ENCODE peak calls at places on chromosomes 2 and 18, in six cellular contexts. A is heart right ventricle, O is GM12864, D is esophagus squamous epithelium, W is mucosa of descending colon, N is astrocyte of the spinal cord. G is an unnamed sample.

GRCh38 chr2:238098854-238099708 is 1.1 kb upstream of the ESPNL start:
- DNase-seq in A (no peak), O (no peak), D (no peak), W (peak), N (no peak), G (no peak)

GRCh38 chr2:148552675-148553331 is 91.7 kb upstream of the EPC2 start:
- DNase-seq in A (no peak), O (no peak), D (no peak), W (no peak), N (no peak), G (peak)

GRCh38 chr2:105125920-105126319 is 88.1 kb downstream of the MRPS9 start:
- DNase-seq in A (no peak), O (no peak), D (no peak), W (no peak), N (no peak), G (no peak)

GRCh38 chr2:232540441-232541041 is 1.0 kb downstream of the CHRNG start:
- DNase-seq in A (no peak), O (no peak), D (no peak), W (no peak), N (no peak), G (no peak)

GRCh38 chr2:237309011-237309410 is 105.0 kb downstream of the COL6A3 start:
- DNase-seq in A (no peak), O (no peak), D (no peak), W (no peak), N (peak), G (no peak)

GRCh38 chr2:172833898-172834297 is 98.3 kb downstream of the RAPGEF4 start:
- DNase-seq in A (peak), O (no peak), D (no peak), W (no peak), N (peak), G (no peak)

GRCh38 chr2:200270732-200271131 is 35.8 kb upstream of the SPATS2L start:
- DNase-seq in A (no peak), O (no peak), D (no peak), W (no peak), N (no peak), G (no peak)

GRCh38 chr2:17643031-17643615 is 102.6 kb downstream of the VSNL1 start:
- DNase-seq in A (peak), O (no peak), D (no peak), W (no peak), N (peak), G (no peak)

GRCh38 chr2:74379851-74380789 is at the start of gene DCTN1:
- DNase-seq in A (peak), O (no peak), D (no peak), W (no peak), N (peak), G (peak)

GRCh38 chr2:69917854-69918253 is 2.9 kb downstream of the MXD1 start:
- DNase-seq in A (no peak), O (no peak), D (no peak), W (no peak), N (peak), G (no peak)

GRCh38 chr2:83014462-83014861 is 1444.6 kb downstream of the SUCLG1 start:
- DNase-seq in A (no peak), O (no peak), D (no peak), W (no peak), N (no peak), G (no peak)

GRCh38 chr2:8332646-8333045 is 349.2 kb upstream of the ID2 start:
- DNase-seq in A (no peak), O (no peak), D (no peak), W (no peak), N (no peak), G (no peak)

GRCh38 chr2:214492152-214492551 is 81.3 kb downstream of the VWC2L start:
- DNase-seq in A (no peak), O (no peak), D (no peak), W (no peak), N (no peak), G (no peak)

GRCh38 chr18:44821924-44822323 is 141.2 kb downstream of the SETBP1 start:
- DNase-seq in A (no peak), O (no peak), D (no peak), W (no peak), N (no peak), G (no peak)

GRCh38 chr18:24754572-24754971 is 294.1 kb downstream of the HRH4 start:
- DNase-seq in A (no peak), O (no peak), D (no peak), W (no peak), N (no peak), G (no peak)

GRCh38 chr2:205802069-205802468 is 119.8 kb downstream of the NRP2 start:
- DNase-seq in A (no peak), O (no peak), D (no peak), W (no peak), N (no peak), G (no peak)

GRCh38 chr2:230953843-230954242 is 28.8 kb upstream of the GPR55 start:
- DNase-seq in A (no peak), O (no peak), D (no peak), W (no peak), N (no peak), G (no peak)

GRCh38 chr2:171160119-171160629 is 519 bp downstream of the TLK1 start:
- DNase-seq in A (peak), O (no peak), D (no peak), W (peak), N (peak), G (peak)

GRCh38 chr2:108562274-108562673 is 28.0 kb downstream of the LIMS1 start:
- DNase-seq in A (no peak), O (no peak), D (no peak), W (no peak), N (no peak), G (no peak)

GRCh38 chr2:238722883-238723282 is 125.0 kb upstream of the TWIST2 start:
- DNase-seq in A (no peak), O (no peak), D (no peak), W (no peak), N (no peak), G (no peak)

GRCh38 chr2:5231287-5231686 is 460.9 kb upstream of the SOX11 start:
- DNase-seq in A (no peak), O (no peak), D (no peak), W (no peak), N (no peak), G (no peak)

GRCh38 chr18:22282311-22283235 is 113.2 kb downstream of the GATA6 start:
- DNase-seq in A (no peak), O (no peak), D (no peak), W (peak), N (peak), G (no peak)

GRCh38 chr2:10245661-10246060 is 57.0 kb upstream of the HPCAL1 start:
- DNase-seq in A (no peak), O (no peak), D (no peak), W (no peak), N (no peak), G (no peak)

GRCh38 chr2:111634050-111634784 is 249.8 kb downstream of the ANAPC1 start:
- DNase-seq in A (no peak), O (no peak), D (no peak), W (no peak), N (no peak), G (no peak)

GRCh38 chr2:26463252-26464207 is 14.4 kb downstream of the OTOF start:
- DNase-seq in A (no peak), O (no peak), D (no peak), W (no peak), N (no peak), G (no peak)

GRCh38 chr2:905833-906140 is 44.9 kb upstream of the SNTG2 start:
- DNase-seq in A (no peak), O (no peak), D (no peak), W (no peak), N (no peak), G (no peak)

GRCh38 chr2:62999905-63000304 is 50.7 kb upstream of the OTX1 start:
- DNase-seq in A (peak), O (no peak), D (no peak), W (no peak), N (peak), G (no peak)

GRCh38 chr18:69752737-69753380 is 194.8 kb downstream of the CD226 start:
- DNase-seq in A (no peak), O (no peak), D (no peak), W (no peak), N (no peak), G (no peak)

GRCh38 chr2:120901213-120901612 is 165.5 kb downstream of the GLI2 start:
- DNase-seq in A (no peak), O (no peak), D (no peak), W (no peak), N (no peak), G (no peak)

GRCh38 chr18:41135146-41135545 is 819.9 kb upstream of the PIK3C3 start:
- DNase-seq in A (no peak), O (no peak), D (no peak), W (no peak), N (no peak), G (no peak)

GRCh38 chr2:1874101-1874865 is 130.0 kb upstream of the PXDN start:
- DNase-seq in A (no peak), O (no peak), D (no peak), W (no peak), N (no peak), G (no peak)

DNA sequence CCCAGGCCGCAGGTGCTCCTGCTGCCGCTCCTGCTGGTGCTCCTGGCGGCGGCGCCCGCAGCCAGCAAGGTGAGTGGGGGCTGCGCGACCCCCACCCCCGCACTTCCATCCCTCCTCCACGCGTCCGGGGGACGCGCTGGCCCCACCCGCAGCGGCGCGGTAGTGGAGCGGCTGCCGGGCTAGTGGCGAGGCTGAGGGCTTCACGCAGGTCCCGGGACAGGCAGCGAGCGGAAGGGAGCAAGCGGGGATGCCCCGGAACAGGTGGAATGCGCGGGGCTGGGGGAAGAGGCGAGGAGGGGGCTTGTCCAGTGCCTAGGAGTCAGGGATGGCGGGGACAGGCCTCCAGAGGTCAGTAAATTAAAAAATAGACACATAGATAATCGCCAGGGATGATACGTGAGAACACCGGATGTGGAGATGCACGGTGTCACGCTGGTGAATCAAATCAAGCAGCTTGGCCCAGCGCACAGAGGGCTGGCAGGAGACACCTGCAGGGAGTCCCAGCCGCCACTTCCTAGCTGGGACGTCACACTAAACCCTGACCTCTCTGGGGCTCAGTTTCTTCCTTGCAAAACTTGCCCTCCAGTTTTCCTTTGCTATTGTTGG is 424 bp downstream of the COL4A3 start:
- DNase-seq in A (no peak), O (peak), D (no peak), W (peak), N (no peak), G (peak)
- TF ChIP-seq CTCF in A (no peak), O (no peak), D (no peak), W (no peak), N (no peak), G (no peak)

GRCh38 chr2:28009732-28010131 is 119.2 kb downstream of the BABAM2 start:
- DNase-seq in A (peak), O (no peak), D (no peak), W (no peak), N (peak), G (no peak)
- TF ChIP-seq CTCF in A (no peak), O (no peak), D (no peak), W (no peak), N (no peak), G (no peak)

GRCh38 chr2:176117162-176117822 is 714 bp downstream of the HOXD10 start:
- DNase-seq in A (no peak), O (no peak), D (no peak), W (no peak), N (no peak), G (no peak)

GRCh38 chr2:176115883-176116813 is at the start of gene HOXD10:
- DNase-seq in A (no peak), O (no peak), D (no peak), W (peak), N (no peak), G (no peak)

GRCh38 chr2:176120369-176121307 is 1.9 kb upstream of the HOXD9 start:
- DNase-seq in A (no peak), O (no peak), D (no peak), W (no peak), N (no peak), G (no peak)

GRCh38 chr2:176117823-176118376 is 1.3 kb downstream of the HOXD10 start:
- DNase-seq in A (no peak), O (no peak), D (no peak), W (no peak), N (no peak), G (no peak)

GRCh38 chr2:176118606-176119370 is 2.2 kb downstream of the HOXD10 start:
- DNase-seq in A (no peak), O (no peak), D (no peak), W (no peak), N (no peak), G (no peak)
- TF ChIP-seq CTCF in A (peak), O (peak), D (peak), W (peak), N (peak), G (no peak)

DNA sequence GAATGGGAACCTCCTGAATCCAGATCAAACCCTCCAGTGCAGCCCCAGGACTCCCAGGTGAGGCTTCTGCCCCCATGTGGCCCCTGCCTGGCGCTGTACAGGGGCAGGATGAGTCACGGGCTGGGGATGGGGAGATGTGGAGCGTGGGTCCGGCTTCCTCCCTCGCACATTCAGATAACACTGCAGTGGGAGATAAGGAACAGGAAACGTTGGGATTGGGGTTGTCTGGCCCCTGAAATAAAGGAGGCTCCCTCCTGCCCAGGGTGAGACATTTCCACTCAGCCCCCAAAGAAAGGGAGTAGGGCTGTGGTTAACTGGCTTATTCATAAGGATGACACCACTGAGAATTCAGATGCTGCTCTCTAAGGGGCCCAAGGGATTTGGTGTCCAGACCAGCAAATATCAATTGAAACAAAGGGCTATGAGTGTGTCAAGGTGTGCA is 30.7 kb downstream of the IGFBP5 start:
- DNase-seq in A (no peak), O (no peak), D (no peak), W (no peak), N (no peak), G (no peak)
- TF ChIP-seq CTCF in A (peak), O (no peak), D (no peak), W (no peak), N (peak), G (no peak)

GRCh38 chr2:187658952-187659525 is 104.8 kb upstream of the TFPI start:
- DNase-seq in A (no peak), O (no peak), D (no peak), W (no peak), N (peak), G (no peak)
- TF ChIP-seq CTCF in A (no peak), O (peak), D (no peak), W (no peak), N (peak), G (no peak)

DNA sequence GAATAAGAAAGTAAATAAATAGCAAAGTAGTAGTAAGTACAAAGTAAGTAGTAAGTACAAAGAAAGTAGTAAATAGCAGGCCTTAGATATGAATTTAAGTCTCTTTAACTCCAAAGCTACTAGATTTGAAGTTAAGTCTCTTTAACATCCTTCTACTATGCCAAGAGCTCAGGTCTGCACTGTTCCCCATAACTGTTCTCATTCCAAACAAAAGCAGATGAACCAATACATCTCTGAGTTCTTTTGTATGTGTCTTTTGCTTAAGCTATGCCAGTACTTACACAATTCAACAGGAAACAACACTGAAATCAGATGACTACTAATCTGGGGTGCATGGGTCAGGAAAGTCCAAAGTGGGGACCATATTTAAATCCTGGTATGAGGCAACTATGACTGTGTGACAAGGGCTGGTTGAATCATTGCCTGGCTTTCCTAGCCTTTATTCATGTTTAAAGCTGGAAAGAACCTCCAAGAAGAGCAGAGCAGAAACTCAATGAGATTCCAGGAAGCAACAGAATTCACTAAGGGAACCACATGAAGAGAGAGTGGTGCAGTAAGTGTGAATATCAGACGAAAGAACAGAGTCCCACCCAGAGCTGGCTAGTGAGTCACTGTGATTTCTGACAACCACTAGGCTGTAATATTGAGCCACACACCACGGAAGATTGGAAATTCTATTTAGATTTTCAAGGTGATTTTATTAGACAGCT is 51.0 kb upstream of the CYP26B1 start:
- DNase-seq in A (no peak), O (no peak), D (no peak), W (no peak), N (peak), G (no peak)
- TF ChIP-seq CTCF in A (peak), O (no peak), D (no peak), W (no peak), N (peak), G (no peak)

GRCh38 chr2:39216495-39217191 is 27.1 kb downstream of the CDKL4 start:
- DNase-seq in A (no peak), O (no peak), D (no peak), W (peak), N (no peak), G (peak)
- TF ChIP-seq CTCF in A (no peak), O (no peak), D (no peak), W (no peak), N (no peak), G (no peak)

GRCh38 chr2:162266468-162266754 is 23.2 kb upstream of the FAP start:
- DNase-seq in A (peak), O (no peak), D (no peak), W (no peak), N (no peak), G (no peak)
- TF ChIP-seq CTCF in A (peak), O (no peak), D (no peak), W (no peak), N (no peak), G (no peak)

GRCh38 chr2:54722641-54723299 is 692 bp upstream of the EML6 start:
- DNase-seq in A (no peak), O (no peak), D (no peak), W (no peak), N (peak), G (no peak)

GRCh38 chr2:54724560-54725342 is 1.3 kb downstream of the EML6 start:
- DNase-seq in A (no peak), O (no peak), D (no peak), W (peak), N (no peak), G (peak)

GRCh38 chr2:54725343-54726099 is 2.1 kb downstream of the EML6 start:
- DNase-seq in A (no peak), O (no peak), D (no peak), W (no peak), N (no peak), G (no peak)

GRCh38 chr2:54724150-54724559 is 693 bp downstream of the EML6 start:
- DNase-seq in A (no peak), O (no peak), D (no peak), W (no peak), N (peak), G (peak)

GRCh38 chr2:54723300-54724149 is at the start of gene EML6:
- DNase-seq in A (peak), O (peak), D (peak), W (peak), N (peak), G (peak)
- TF ChIP-seq CTCF in A (peak), O (peak), D (peak), W (no peak), N (peak), G (no peak)

G was measured in GM20000.